ENCODE peak calls at places on chromosomes 3 and 15, in nine cellular contexts. Q is RWPE1, B is cardiac muscle cell, I is astrocyte, M is psoas muscle, A is fibroblast of lung, P is K562, W is A549, T is dorsolateral prefrontal cortex. J is an unnamed sample.

GRCh38 chr3:171168086-171168485 is 141.6 kb upstream of the SLC2A2 start:
- DNase-seq in A (no peak), T (no peak), P (peak), Q (peak), B (peak), I (peak), W (peak), M (no peak), J (no peak)

GRCh38 chr3:185988080-185988815 is 50.4 kb upstream of the TRA2B start:
- DNase-seq in A (no peak), P (no peak), M (no peak), I (no peak), B (no peak), W (no peak), T (no peak), Q (no peak), J (no peak)

GRCh38 chr3:156675744-156676466 is 1.5 kb downstream of the TIPARP start:
- DNase-seq in Q (peak), T (no peak), I (peak), B (peak), W (peak), P (peak), A (peak), M (no peak), J (peak)

GRCh38 chr3:17136251-17136721 is 251.5 kb downstream of the PLCL2 start:
- DNase-seq in M (peak), P (no peak), A (no peak), W (no peak), T (no peak), I (no peak), Q (no peak), B (no peak), J (no peak)

GRCh38 chr15:55267401-55268053 is 22.1 kb downstream of the RAB27A start:
- DNase-seq in M (peak), W (no peak), Q (no peak), A (peak), B (peak), T (no peak), I (peak), P (peak), J (no peak)

GRCh38 chr15:58331562-58331902 is 100.3 kb upstream of the LIPC start:
- DNase-seq in A (no peak), M (no peak), Q (no peak), P (no peak), T (no peak), I (no peak), W (no peak), B (no peak), J (no peak)

GRCh38 chr3:9468460-9468859 is 71.0 kb downstream of the SETD5 start:
- DNase-seq in T (no peak), M (no peak), B (no peak), Q (no peak), W (no peak), P (peak), I (no peak), A (no peak), J (no peak)

GRCh38 chr3:147397155-147397888 is 9.0 kb downstream of the ZIC4 start:
- DNase-seq in B (no peak), M (no peak), W (no peak), I (peak), P (no peak), T (no peak), Q (no peak), A (no peak), J (no peak)

GRCh38 chr3:195807681-195808121 is 4.0 kb downstream of the MUC4 start:
- DNase-seq in W (no peak), Q (no peak), P (no peak), B (no peak), I (no peak), M (no peak), A (no peak), T (no peak), J (no peak)

GRCh38 chr3:194282436-194283122 is 68.5 kb downstream of the CPN2 start:
- DNase-seq in B (no peak), M (no peak), Q (no peak), P (no peak), W (no peak), I (no peak), A (no peak), T (no peak), J (no peak)

GRCh38 chr15:27176785-27177406 is 205.9 kb downstream of the GABRG3 start:
- DNase-seq in M (no peak), Q (no peak), P (no peak), I (peak), W (no peak), A (no peak), T (no peak), B (no peak), J (no peak)

GRCh38 chr3:127418560-127419099 is 130.8 kb upstream of the PRR20G start:
- DNase-seq in B (no peak), W (no peak), T (no peak), M (no peak), I (no peak), Q (no peak), A (no peak), P (no peak), J (no peak)

GRCh38 chr15:38842991-38843610 is 278.5 kb upstream of the RASGRP1 start:
- DNase-seq in P (no peak), Q (no peak), B (peak), T (no peak), W (no peak), M (no peak), I (no peak), A (peak), J (no peak)

GRCh38 chr15:85580914-85581313 is 200.5 kb downstream of the AKAP13 start:
- DNase-seq in B (no peak), W (no peak), M (no peak), T (no peak), A (no peak), Q (no peak), P (no peak), I (no peak), J (no peak)

GRCh38 chr15:40083756-40084101 is 24.9 kb downstream of the BMF start:
- DNase-seq in P (no peak), A (no peak), B (peak), T (no peak), M (no peak), I (no peak), W (no peak), Q (no peak), J (no peak)

GRCh38 chr3:32842531-32842931 is 24.7 kb downstream of the TRIM71 start:
- DNase-seq in T (no peak), B (no peak), I (no peak), A (no peak), Q (no peak), W (no peak), M (no peak), P (no peak), J (no peak)

GRCh38 chr3:32841341-32841740 is 23.5 kb downstream of the TRIM71 start:
- DNase-seq in P (no peak), I (no peak), W (no peak), A (no peak), B (no peak), Q (no peak), M (no peak), T (no peak), J (no peak)

GRCh38 chr3:32839714-32840085 is 21.9 kb downstream of the TRIM71 start:
- DNase-seq in P (no peak), B (no peak), Q (no peak), A (no peak), T (no peak), M (no peak), I (no peak), W (no peak), J (no peak)

GRCh38 chr3:32841875-32842505 is 24.2 kb downstream of the TRIM71 start:
- DNase-seq in I (no peak), W (no peak), M (no peak), T (no peak), B (no peak), Q (no peak), A (no peak), P (no peak), J (no peak)

DNA sequence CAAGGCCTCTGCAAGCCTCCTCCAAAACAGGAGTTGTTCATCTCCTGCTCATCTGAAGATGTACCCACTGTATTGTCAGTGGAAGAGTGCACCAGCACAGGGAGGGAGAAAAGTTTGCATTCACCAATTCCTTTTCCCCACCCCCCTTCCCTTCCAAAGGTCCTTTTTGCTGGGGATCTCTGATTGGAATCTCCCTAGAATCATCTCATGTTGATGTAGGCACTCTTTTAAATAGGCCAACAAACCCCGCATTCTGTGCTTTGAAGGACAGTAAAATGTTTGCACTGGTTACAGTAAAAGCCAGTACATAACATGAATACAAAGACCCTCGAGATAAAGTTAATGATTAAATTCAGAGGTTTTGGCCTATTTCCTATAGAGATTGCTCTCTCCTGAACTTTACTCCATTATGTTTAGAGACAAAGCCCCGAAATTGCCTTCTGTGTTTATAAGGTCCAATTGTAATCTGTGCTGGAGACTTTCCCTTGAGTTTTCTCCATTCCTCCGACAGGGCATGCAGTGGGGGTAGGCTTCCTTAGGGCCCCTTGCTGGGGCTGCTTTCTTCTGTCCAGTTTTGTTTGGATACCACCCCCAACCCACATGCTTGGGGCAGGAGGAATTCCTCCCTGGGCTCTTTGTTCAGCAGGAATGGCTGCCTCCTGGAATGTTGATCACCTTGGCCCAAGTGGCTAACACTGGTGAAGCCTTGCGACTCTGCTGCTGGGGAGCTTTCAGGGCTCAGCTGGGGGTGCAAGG is 22.5 kb downstream of the TRIM71 start:
- DNase-seq in B (no peak), W (no peak), A (no peak), I (no peak), Q (no peak), M (no peak), T (no peak), P (no peak), J (no peak)
- H3K27ac ChIP-seq in B (peak), W (no peak), A (no peak), I (no peak), Q (no peak), M (no peak), T (no peak), P (no peak), J (no peak)

GRCh38 chr3:3119393-3119851 is 7.3 kb upstream of the TRNT1 start:
- DNase-seq in A (no peak), P (no peak), B (no peak), M (no peak), I (no peak), T (no peak), W (no peak), Q (no peak), J (no peak)
- H3K27ac ChIP-seq in A (no peak), P (no peak), B (no peak), M (no peak), I (no peak), T (no peak), W (no peak), Q (no peak), J (no peak)

DNA sequence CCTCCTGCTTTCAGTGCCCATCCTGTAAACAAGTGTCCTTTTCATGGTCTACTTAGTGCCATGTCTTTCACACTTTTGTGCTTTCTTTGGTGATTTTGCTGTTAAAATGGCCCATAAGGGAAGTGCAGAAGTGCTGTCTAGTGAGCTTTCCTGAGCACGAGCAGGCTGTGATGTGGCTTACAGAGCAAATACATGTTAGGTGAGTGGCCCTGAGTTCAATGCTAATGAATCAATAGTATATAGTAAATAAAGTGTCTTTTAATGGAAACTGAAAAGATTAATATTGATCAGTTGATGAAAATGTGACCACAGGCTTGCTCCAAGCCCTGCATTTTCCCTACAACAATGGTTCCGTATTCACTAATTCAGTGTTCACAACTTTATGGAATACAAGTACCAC is 5.7 kb downstream of the SH3BP5 start:
- DNase-seq in T (no peak), Q (no peak), W (no peak), P (no peak), A (no peak), B (no peak), M (no peak), I (no peak), J (no peak)
- H3K27ac ChIP-seq in T (no peak), Q (no peak), W (no peak), P (no peak), A (no peak), B (no peak), M (peak), I (no peak), J (no peak)

DNA sequence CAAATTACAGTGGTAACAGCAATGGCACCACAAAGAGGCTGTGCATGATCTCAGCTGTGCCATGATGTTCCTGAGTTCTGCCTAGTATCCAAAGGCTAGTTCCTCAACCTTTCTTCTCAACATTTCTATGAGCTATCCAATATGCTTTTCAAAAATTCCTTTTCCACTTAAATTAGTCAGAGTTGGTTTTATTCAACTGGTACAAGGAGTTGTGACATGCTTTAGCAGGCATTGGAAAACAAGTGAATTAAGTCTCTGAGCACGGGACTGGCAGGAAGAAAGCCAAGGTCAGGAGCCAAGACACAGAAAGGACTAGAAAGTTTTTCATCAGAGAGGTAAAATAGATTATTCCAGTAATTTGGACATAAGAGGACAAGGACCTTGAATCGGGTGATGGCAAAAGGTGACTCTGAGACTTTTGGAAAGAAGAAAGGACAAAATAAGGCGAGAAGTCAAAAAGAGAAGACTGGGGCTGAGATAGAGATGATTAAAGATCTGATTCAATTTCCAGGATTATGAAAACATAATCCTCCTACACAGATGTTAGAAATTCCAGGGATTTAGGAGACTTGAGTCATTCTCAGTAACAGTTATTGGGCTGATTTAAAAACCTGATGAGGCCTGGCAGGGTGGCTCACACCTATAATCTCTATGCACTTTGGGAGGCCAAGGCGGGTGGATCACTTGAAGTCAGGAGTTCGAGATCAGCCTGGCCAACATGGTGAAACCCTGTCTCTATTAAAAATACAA is 36.1 kb downstream of the PBRM1 start:
- DNase-seq in Q (no peak), T (no peak), P (no peak), M (no peak), A (no peak), B (peak), I (peak), W (no peak), J (no peak)
- H3K27ac ChIP-seq in Q (peak), T (no peak), P (no peak), M (no peak), A (peak), B (no peak), I (peak), W (no peak), J (no peak)

DNA sequence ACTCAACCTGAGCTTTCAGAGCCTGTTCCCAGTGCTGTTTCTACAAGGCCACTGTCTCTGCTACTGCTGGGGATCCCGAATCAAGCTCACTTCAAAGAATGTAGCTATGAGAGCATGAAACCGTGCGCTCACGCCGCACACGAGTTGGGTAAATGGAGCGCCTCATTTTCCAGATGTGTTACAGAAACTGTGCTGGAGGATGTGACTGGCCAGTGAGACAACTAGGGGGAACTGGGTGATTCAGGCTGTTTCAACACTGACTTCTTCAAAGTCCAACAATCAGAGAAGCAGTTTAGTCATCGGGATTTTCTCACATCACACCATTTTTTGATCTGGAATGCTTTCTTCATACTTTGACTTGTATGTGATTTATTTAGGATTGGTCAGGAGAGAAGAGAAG is 3.5 kb downstream of the ZNF710 start:
- DNase-seq in A (peak), Q (peak), I (peak), B (peak), T (no peak), W (peak), P (peak), M (peak), J (no peak)
- H3K27ac ChIP-seq in A (peak), Q (peak), I (peak), B (peak), T (peak), W (peak), P (no peak), M (peak), J (peak)

DNA sequence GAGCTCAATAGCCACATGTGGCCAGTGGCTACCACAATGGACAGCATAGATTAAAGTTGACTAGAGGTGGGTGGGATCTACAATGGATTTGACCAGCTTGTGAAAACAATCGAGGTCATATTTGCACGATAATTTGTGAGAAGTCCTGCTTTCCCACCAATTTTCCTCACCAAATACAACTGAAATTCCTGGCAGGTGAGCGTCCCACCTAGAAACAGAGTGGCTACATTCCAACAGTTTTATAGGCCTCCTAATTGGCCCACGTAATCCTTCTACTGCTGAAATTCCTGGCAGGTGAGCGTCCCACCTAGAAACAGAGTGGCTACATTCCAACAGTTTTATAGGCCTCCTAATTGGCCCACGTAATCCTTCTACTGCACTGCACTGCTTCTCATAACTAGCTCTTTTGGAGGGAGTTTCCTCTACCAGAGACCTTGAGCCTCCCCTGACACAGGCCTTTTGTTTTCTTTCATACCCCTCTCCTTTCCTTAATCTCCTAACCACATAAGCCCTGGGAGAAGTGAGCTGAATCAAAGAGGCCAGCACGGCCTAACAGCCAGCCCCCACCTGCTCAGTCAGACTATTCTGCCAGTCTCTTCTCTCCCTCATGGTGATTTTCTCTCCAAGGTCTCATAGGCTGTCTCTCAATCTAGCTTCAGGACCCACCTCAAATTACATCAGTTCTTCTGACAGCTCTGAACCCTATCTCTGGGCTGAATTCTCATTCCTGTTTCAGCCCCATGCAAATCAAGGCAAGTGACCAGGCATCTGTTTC is 80.2 kb downstream of the BFSP2 start:
- DNase-seq in A (no peak), P (no peak), B (no peak), T (no peak), Q (peak), I (no peak), W (no peak), M (no peak), J (peak)
- H3K27ac ChIP-seq in A (no peak), P (no peak), B (no peak), T (no peak), Q (no peak), I (no peak), W (no peak), M (no peak), J (peak)

DNA sequence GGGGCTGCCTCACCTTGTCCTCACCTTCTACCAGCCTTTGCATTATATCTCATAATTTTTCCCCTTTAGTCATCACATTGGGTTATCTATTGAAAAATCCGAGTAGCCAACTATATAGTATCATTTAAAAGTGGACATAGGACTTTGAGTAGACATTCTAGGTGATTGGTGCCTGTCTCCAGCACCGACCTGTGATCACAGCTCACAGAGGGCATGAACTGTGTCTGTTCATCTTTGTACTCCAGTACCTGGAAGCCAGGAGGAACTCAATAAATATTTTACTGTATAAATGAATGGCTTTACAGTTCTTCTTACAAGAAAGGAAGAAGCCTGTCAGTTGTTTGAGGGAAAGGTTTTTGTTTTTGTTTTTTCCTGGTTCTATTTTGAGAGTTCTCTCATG is 46.0 kb downstream of the CMTM8 start:
- DNase-seq in M (no peak), I (no peak), P (no peak), T (no peak), Q (no peak), A (no peak), W (no peak), B (no peak), J (no peak)
- H3K27ac ChIP-seq in M (no peak), I (no peak), P (no peak), T (no peak), Q (no peak), A (no peak), W (no peak), B (no peak), J (no peak)

GRCh38 chr3:33063651-33064051 is 33.3 kb downstream of the GLB1 start:
- DNase-seq in M (no peak), B (peak), A (no peak), P (no peak), Q (no peak), W (no peak), I (peak), T (no peak), J (no peak)
- H3K27ac ChIP-seq in M (no peak), B (no peak), A (no peak), P (no peak), Q (no peak), W (no peak), I (no peak), T (no peak), J (no peak)

DNA sequence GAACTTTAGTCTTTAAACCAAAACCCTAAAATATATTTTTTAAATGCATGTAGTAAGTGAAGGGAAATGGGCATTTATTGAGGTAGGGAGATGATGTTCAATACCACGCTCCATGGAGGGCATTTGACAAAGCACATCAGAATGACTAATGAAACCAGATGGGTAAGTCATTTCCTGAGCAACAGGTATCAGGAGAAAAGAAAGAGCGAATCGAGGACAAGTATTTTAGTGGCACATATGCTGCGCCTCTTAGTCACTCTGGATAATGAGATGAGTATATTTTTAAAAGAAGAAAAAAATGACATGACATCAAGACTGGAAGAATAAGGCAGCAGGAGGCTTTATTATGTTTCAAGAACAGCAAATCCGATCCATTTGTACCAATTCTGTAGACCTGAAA is 129.0 kb upstream of the ARHGEF3 start:
- DNase-seq in A (no peak), T (no peak), Q (peak), M (no peak), W (no peak), B (no peak), P (no peak), I (peak), J (no peak)
- H3K27ac ChIP-seq in A (no peak), T (peak), Q (no peak), M (no peak), W (no peak), B (no peak), P (no peak), I (no peak), J (no peak)

J was measured in HCT116.